ENCODE peak calls at places on chromosome 2, in four cellular contexts. One of them, this sample, is unnamed. For H3K4me1 and H3K27me3, the result is how much of the 10 kb centered on the place peaks cover.

GRCh38 chr2:128370468-128371247 is 52.0 kb upstream of the HS6ST1 start:
- DNase-seq in cardiac muscle cell: no peak
- DNase-seq in neural progenitor cell: no peak
- DNase-seq in SJSA1: peak
- DNase-seq in this sample: no peak

GRCh38 chr2:44325897-44326296 is 35.4 kb downstream of the PREPL start:
- DNase-seq in cardiac muscle cell: no peak
- DNase-seq in neural progenitor cell: no peak
- DNase-seq in SJSA1: no peak
- DNase-seq in this sample: no peak

GRCh38 chr2:224252601-224253000 is 149.3 kb downstream of the FAM124B start:
- DNase-seq in cardiac muscle cell: no peak
- DNase-seq in neural progenitor cell: no peak
- DNase-seq in SJSA1: no peak
- DNase-seq in this sample: no peak

GRCh38 chr2:161030260-161031063 is 129.8 kb upstream of the TANK start:
- DNase-seq in cardiac muscle cell: peak
- DNase-seq in neural progenitor cell: no peak
- DNase-seq in SJSA1: peak
- DNase-seq in this sample: peak

GRCh38 chr2:230714122-230714453 is 1.4 kb downstream of the CAB39 start:
- DNase-seq in cardiac muscle cell: peak
- DNase-seq in neural progenitor cell: peak
- DNase-seq in SJSA1: peak
- DNase-seq in this sample: peak

GRCh38 chr2:163708265-163708664 is 27.5 kb downstream of the FIGN start:
- DNase-seq in cardiac muscle cell: no peak
- DNase-seq in neural progenitor cell: no peak
- DNase-seq in SJSA1: no peak
- DNase-seq in this sample: no peak

GRCh38 chr2:178234648-178235047 is 40.3 kb downstream of the OSBPL6 start:
- DNase-seq in cardiac muscle cell: no peak
- DNase-seq in neural progenitor cell: no peak
- DNase-seq in SJSA1: no peak
- DNase-seq in this sample: peak

GRCh38 chr2:84022810-84023431 is 436.2 kb downstream of the SUCLG1 start:
- DNase-seq in cardiac muscle cell: peak
- DNase-seq in neural progenitor cell: peak
- DNase-seq in SJSA1: peak
- DNase-seq in this sample: peak

GRCh38 chr2:1605102-1605501 is 139.2 kb downstream of the PXDN start:
- DNase-seq in cardiac muscle cell: peak
- DNase-seq in neural progenitor cell: peak
- DNase-seq in SJSA1: peak
- DNase-seq in this sample: no peak

GRCh38 chr2:203900298-203900697 is 32.7 kb downstream of the CTLA4 start:
- DNase-seq in cardiac muscle cell: no peak
- DNase-seq in neural progenitor cell: no peak
- DNase-seq in SJSA1: no peak
- DNase-seq in this sample: no peak

GRCh38 chr2:237662671-237663093 is 35.3 kb downstream of the LRRFIP1 start:
- DNase-seq in cardiac muscle cell: peak
- DNase-seq in neural progenitor cell: peak
- DNase-seq in SJSA1: no peak
- DNase-seq in this sample: peak

GRCh38 chr2:224039080-224039769 is at the start of gene SERPINE2:
- DNase-seq in cardiac muscle cell: peak
- DNase-seq in neural progenitor cell: peak
- DNase-seq in SJSA1: peak
- DNase-seq in this sample: peak

GRCh38 chr2:143524001-143524608 is 394.9 kb downstream of the ARHGAP15 start:
- DNase-seq in cardiac muscle cell: peak
- DNase-seq in neural progenitor cell: no peak
- DNase-seq in SJSA1: peak
- DNase-seq in this sample: no peak

GRCh38 chr2:207930747-207931146 is 94.6 kb downstream of the PLEKHM3 start:
- DNase-seq in cardiac muscle cell: no peak
- DNase-seq in neural progenitor cell: no peak
- DNase-seq in SJSA1: no peak
- DNase-seq in this sample: peak

GRCh38 chr2:64807417-64807816 is 153.7 kb upstream of the SERTAD2 start:
- DNase-seq in cardiac muscle cell: peak
- DNase-seq in neural progenitor cell: no peak
- DNase-seq in SJSA1: peak
- DNase-seq in this sample: peak

GRCh38 chr2:26086779-26087178 is 52.9 kb downstream of the RAB10 start:
- DNase-seq in cardiac muscle cell: no peak
- DNase-seq in neural progenitor cell: no peak
- DNase-seq in SJSA1: no peak
- DNase-seq in this sample: no peak

GRCh38 chr2:169363570-169364150 is 1.3 kb upstream of the LRP2 start:
- DNase-seq in cardiac muscle cell: peak
- DNase-seq in neural progenitor cell: peak
- DNase-seq in SJSA1: peak
- DNase-seq in this sample: no peak

DNA sequence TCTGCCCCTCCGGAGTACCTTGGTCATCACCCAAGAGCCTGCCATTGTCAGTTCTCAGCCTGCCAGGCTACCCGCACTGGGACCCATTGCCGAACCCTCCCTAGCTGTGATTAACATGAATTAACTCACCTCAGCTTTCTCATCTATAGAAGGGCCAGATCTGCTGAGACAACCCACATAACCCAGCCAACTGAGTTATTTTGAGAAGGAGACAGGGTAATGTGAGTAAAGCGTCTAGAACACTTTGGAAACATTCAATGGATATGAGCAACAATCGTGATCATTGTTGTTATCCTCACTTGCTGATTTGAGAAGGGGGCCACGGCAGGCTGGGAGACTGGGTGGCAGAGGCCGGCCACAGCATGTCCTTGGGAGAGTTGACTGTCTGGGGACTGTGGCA is 196.8 kb downstream of the GLI2 start:
- DNase-seq in cardiac muscle cell: no peak
- DNase-seq in neural progenitor cell: no peak
- DNase-seq in SJSA1: no peak
- DNase-seq in this sample: no peak
- H3K27ac ChIP-seq in cardiac muscle cell: peak
- H3K27ac ChIP-seq in neural progenitor cell: no peak
- H3K27ac ChIP-seq in SJSA1: no peak
- H3K27ac ChIP-seq in this sample: no peak

DNA sequence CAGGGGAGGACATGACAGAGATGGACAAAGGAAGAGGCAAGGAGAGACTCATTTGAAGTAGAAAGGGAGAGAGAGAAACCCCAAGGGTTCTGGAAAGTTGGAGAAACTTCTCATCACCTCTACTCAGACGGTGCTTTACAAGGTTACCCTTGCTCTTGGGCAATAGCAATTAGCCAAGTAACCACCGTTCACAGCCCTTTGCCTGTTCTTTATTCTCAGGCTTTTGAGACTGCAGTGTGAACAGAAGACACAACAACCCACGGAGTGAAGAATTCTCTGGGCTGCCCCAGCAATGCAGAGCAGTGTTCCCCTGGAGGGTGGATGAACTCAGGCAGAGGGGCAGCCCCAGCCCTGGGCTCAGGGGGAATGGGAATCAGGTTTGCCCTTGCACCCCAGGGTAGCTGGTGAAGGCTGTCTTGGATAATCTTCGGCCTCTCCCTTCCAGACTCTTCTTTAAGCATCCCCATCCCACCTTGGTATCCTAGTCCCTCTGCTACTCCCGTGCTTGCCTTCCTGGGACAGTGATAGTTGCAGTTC is 69.1 kb downstream of the MCFD2 start:
- DNase-seq in cardiac muscle cell: peak
- DNase-seq in neural progenitor cell: no peak
- DNase-seq in SJSA1: no peak
- DNase-seq in this sample: no peak
- H3K4me1 ChIP-seq in cardiac muscle cell: under half
- H3K4me1 ChIP-seq in neural progenitor cell: under half
- H3K4me1 ChIP-seq in SJSA1: half or more
- H3K4me1 ChIP-seq in this sample: under half

GRCh38 chr2:136113767-136114070 is 4.2 kb downstream of the CXCR4 start:
- DNase-seq in cardiac muscle cell: no peak
- DNase-seq in neural progenitor cell: no peak
- DNase-seq in SJSA1: no peak
- DNase-seq in this sample: no peak

GRCh38 chr2:136114392-136114791 is 3.6 kb downstream of the CXCR4 start:
- DNase-seq in cardiac muscle cell: peak
- DNase-seq in neural progenitor cell: no peak
- DNase-seq in SJSA1: no peak
- DNase-seq in this sample: no peak

GRCh38 chr2:136116813-136117390 is 1.0 kb downstream of the CXCR4 start:
- DNase-seq in cardiac muscle cell: no peak
- DNase-seq in neural progenitor cell: peak
- DNase-seq in SJSA1: no peak
- DNase-seq in this sample: no peak

GRCh38 chr2:136116111-136116812 is 1.7 kb downstream of the CXCR4 start:
- DNase-seq in cardiac muscle cell: peak
- DNase-seq in neural progenitor cell: peak
- DNase-seq in SJSA1: peak
- DNase-seq in this sample: no peak

GRCh38 chr2:136115183-136115751 is 2.7 kb downstream of the CXCR4 start:
- DNase-seq in cardiac muscle cell: no peak
- DNase-seq in neural progenitor cell: no peak
- DNase-seq in SJSA1: no peak
- DNase-seq in this sample: no peak
- H3K27me3 ChIP-seq in cardiac muscle cell: under half
- H3K27me3 ChIP-seq in neural progenitor cell: under half
- H3K27me3 ChIP-seq in SJSA1: half or more
- H3K27me3 ChIP-seq in this sample: half or more

DNA sequence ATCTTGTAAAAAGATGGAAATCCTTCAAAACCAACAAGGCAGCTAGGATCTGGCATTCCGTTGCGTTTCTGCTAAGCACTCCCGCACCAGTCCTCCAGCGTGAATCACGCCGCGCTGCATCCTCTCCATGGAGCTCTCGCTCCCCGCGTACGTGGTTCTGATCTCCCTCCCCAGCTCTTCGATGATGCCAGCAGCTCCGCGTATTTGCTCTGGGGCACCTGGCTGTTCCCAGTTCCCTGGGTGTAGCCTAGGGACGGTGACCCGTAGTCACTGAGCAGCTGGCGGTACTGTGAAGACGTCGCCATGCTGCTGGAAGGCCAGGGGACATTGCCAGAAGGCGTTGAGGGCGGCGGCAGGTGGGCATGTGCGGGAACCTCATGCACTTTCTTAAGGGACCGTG is 407.5 kb downstream of the RNF144A start:
- DNase-seq in cardiac muscle cell: no peak
- DNase-seq in neural progenitor cell: peak
- DNase-seq in SJSA1: no peak
- DNase-seq in this sample: no peak
- H3K27ac ChIP-seq in cardiac muscle cell: no peak
- H3K27ac ChIP-seq in neural progenitor cell: no peak
- H3K27ac ChIP-seq in SJSA1: no peak
- H3K27ac ChIP-seq in this sample: no peak

GRCh38 chr2:46345775-46346174 is 48.6 kb downstream of the EPAS1 start:
- DNase-seq in cardiac muscle cell: no peak
- DNase-seq in neural progenitor cell: no peak
- DNase-seq in SJSA1: no peak
- DNase-seq in this sample: no peak

GRCh38 chr2:46350030-46350699 is 53.0 kb downstream of the EPAS1 start:
- DNase-seq in cardiac muscle cell: peak
- DNase-seq in neural progenitor cell: no peak
- DNase-seq in SJSA1: no peak
- DNase-seq in this sample: no peak

GRCh38 chr2:46349115-46349547 is 51.9 kb downstream of the EPAS1 start:
- DNase-seq in cardiac muscle cell: no peak
- DNase-seq in neural progenitor cell: no peak
- DNase-seq in SJSA1: no peak
- DNase-seq in this sample: no peak

GRCh38 chr2:46346719-46347118 is 49.5 kb downstream of the EPAS1 start:
- DNase-seq in cardiac muscle cell: no peak
- DNase-seq in neural progenitor cell: no peak
- DNase-seq in SJSA1: no peak
- DNase-seq in this sample: no peak

GRCh38 chr2:46347649-46348280 is 50.6 kb downstream of the EPAS1 start:
- DNase-seq in cardiac muscle cell: no peak
- DNase-seq in neural progenitor cell: no peak
- DNase-seq in SJSA1: no peak
- DNase-seq in this sample: no peak
- H3K4me1 ChIP-seq in cardiac muscle cell: under half
- H3K4me1 ChIP-seq in neural progenitor cell: under half
- H3K4me1 ChIP-seq in SJSA1: under half
- H3K4me1 ChIP-seq in this sample: under half

DNA sequence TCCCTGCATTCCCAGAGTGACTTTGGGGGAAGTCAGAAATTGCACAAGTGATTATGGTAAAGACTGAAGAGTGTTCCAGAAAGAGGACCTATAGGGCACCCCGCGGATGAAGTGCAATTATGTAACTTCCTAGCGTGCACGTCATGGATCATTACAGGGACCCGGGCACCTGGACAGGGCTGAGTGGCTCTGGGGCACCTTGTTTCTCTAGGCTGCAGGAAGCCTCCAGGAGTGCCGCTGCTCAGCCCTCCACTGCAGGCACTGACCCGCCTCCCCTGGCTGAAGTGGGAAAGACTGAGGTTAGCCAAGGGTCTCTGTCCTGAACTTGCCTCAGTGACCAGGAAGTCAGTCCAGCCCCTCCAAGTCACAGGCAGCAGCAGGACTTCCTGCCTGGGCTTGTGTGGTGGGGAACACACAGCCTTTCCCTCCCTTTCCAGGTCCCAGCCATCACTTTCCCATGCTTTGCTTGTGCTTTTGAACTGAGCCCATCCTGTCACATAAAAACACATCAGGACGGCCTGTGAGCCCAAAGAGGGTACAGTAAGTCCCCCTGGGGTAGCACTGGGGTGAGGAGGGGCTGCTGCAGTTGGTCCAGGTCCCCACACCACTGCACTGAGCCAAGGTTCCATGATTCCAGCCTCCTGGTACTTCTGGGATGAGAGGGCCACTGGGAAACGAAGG is 19.7 kb downstream of the TMEM185B start:
- DNase-seq in cardiac muscle cell: peak
- DNase-seq in neural progenitor cell: no peak
- DNase-seq in SJSA1: no peak
- DNase-seq in this sample: no peak
- H3K27me3 ChIP-seq in cardiac muscle cell: under half
- H3K27me3 ChIP-seq in neural progenitor cell: under half
- H3K27me3 ChIP-seq in SJSA1: under half
- H3K27me3 ChIP-seq in this sample: under half